ENCODE peak calls at places on chromosome 14, in ten cellular contexts. L is CD8-positive, alpha-beta memory T cell; G is psoas muscle; F is kidney epithelial cell; D is foreskin keratinocyte; B is iPS DF 6.9; R is colonic mucosa; U is bronchial epithelial cell; W is small intestine; J is GM23248. N is an unnamed sample. For H3K27me3, the result is how much of the 10 kb centered on the place peaks cover.

GRCh38 chr14:84806627-84807026 is 723.3 kb upstream of the FLRT2 start:
- DNase-seq in L (no peak), G (no peak), F (no peak), D (peak), B (no peak), R (no peak), U (peak), W (no peak), J (no peak), N (no peak)

GRCh38 chr14:33954016-33954598 is 3.2 kb upstream of the EGLN3 start:
- DNase-seq in L (no peak), G (no peak), F (no peak), D (no peak), B (no peak), R (no peak), U (no peak), W (no peak), J (no peak), N (no peak)

GRCh38 chr14:20823859-20824258 is 21.2 kb upstream of the RNASE1 start:
- DNase-seq in L (no peak), G (no peak), F (no peak), D (no peak), B (no peak), R (no peak), U (no peak), W (no peak), J (no peak), N (no peak)

GRCh38 chr14:77007975-77008421 is 20.5 kb downstream of the IRF2BPL start:
- DNase-seq in L (no peak), G (peak), F (no peak), D (peak), B (no peak), R (peak), U (peak), W (no peak), J (no peak), N (no peak)

GRCh38 chr14:71117839-71118743 is 210.8 kb downstream of the PCNX1 start:
- DNase-seq in L (no peak), G (no peak), F (peak), D (peak), B (no peak), R (peak), U (peak), W (peak), J (peak), N (peak)

GRCh38 chr14:77641534-77642341 is 25.3 kb upstream of the SPTLC2 start:
- DNase-seq in L (peak), G (peak), F (no peak), D (peak), B (no peak), R (peak), U (peak), W (peak), J (peak), N (no peak)

GRCh38 chr14:101601603-101602465 is 40.5 kb downstream of the DIO3 start:
- DNase-seq in L (no peak), G (no peak), F (no peak), D (no peak), B (no peak), R (no peak), U (no peak), W (no peak), J (no peak), N (no peak)

GRCh38 chr14:82070040-82070439 is 536.4 kb upstream of the SEL1L start:
- DNase-seq in L (no peak), G (no peak), F (no peak), D (no peak), B (no peak), R (no peak), U (no peak), W (no peak), J (no peak), N (no peak)

GRCh38 chr14:91058017-91058675 is 2.3 kb downstream of the RPS6KA5 start:
- DNase-seq in L (no peak), G (no peak), F (peak), D (peak), B (no peak), R (no peak), U (no peak), W (no peak), J (peak), N (no peak)

GRCh38 chr14:101578489-101578888 is 17.2 kb downstream of the DIO3 start:
- DNase-seq in L (no peak), G (peak), F (no peak), D (no peak), B (no peak), R (no peak), U (no peak), W (no peak), J (no peak), N (no peak)

GRCh38 chr14:94451091-94451751 is 1.4 kb downstream of the SERPINA11 start:
- DNase-seq in L (no peak), G (no peak), F (no peak), D (no peak), B (no peak), R (no peak), U (no peak), W (peak), J (no peak), N (no peak)

GRCh38 chr14:22563987-22564386 is 25.0 kb downstream of the DAD1 start:
- DNase-seq in L (no peak), G (no peak), F (no peak), D (no peak), B (no peak), R (no peak), U (no peak), W (no peak), J (no peak), N (no peak)

GRCh38 chr14:73295198-73295796 is 58.0 kb downstream of the PAPLN start:
- DNase-seq in L (no peak), G (no peak), F (no peak), D (peak), B (no peak), R (no peak), U (peak), W (peak), J (peak), N (no peak)

GRCh38 chr14:64915797-64916196 is 1.5 kb downstream of the CHURC1 start:
- DNase-seq in L (no peak), G (no peak), F (no peak), D (no peak), B (no peak), R (no peak), U (no peak), W (no peak), J (no peak), N (no peak)

GRCh38 chr14:64914237-64914971 is at the start of gene CHURC1:
- DNase-seq in L (peak), G (peak), F (peak), D (peak), B (peak), R (peak), U (peak), W (peak), J (peak), N (peak)

GRCh38 chr14:64912256-64912655 is 2.0 kb upstream of the CHURC1 start:
- DNase-seq in L (no peak), G (no peak), F (no peak), D (no peak), B (no peak), R (no peak), U (no peak), W (peak), J (peak), N (no peak)

GRCh38 chr14:64915025-64915424 is 770 bp downstream of the CHURC1 start:
- DNase-seq in L (no peak), G (no peak), F (no peak), D (no peak), B (no peak), R (no peak), U (no peak), W (no peak), J (no peak), N (no peak)

GRCh38 chr14:64910847-64911495 is 3.3 kb upstream of the CHURC1 start:
- DNase-seq in L (no peak), G (no peak), F (no peak), D (no peak), B (no peak), R (no peak), U (peak), W (peak), J (peak), N (peak)
- H3K27me3 ChIP-seq in L (under half), G (under half), F (under half), D (under half), B (under half), R (under half), U (under half), W (under half), J (under half), N (under half)

DNA sequence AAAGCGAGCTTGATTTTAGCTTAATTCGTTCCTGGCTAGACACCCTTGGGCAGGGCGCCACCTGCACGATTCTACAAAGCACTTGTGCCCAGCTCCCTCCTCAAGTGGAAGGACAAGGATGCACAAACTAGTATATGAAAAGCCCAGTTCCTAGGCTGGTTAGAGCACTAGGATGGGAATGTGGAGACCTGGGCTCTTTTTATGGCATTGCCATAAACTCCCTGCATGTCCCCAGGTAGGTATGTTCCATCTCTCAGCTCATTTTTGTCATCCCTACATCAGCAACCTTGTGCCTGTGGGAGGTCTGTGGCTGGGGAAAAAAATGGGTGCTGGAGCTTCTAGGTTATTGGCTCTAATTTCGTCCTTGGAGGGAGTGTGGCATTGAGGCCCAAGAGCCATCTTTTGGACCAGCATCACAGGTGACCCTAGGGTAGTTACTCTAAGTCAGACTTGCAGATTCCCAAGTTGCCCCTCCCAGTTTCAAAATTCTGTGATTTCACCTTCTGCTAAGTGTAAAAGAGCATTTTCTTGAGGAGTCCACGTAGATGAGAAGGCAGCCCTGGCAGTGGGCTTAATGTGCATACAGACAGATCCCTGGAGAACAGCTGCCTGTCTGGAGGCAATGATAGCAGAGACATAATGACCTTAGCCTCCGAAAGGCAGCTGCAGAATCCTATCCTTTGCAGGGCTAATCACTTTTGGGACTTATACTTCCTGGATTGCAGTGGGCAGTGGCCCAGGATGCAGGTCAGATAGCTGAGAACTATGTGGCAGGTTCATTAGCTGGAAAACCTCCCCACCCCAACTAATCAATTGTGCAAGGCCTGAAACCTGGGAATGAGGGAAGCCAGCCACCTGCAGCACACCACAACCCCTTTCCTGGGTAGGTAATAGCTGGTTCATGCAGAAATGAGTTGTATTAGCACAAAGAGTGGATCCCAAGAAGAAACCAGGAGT is 47.6 kb upstream of the BDKRB2 start:
- DNase-seq in L (no peak), G (no peak), F (no peak), D (no peak), B (no peak), R (peak), U (no peak), W (peak), J (no peak), N (no peak)
- H3K27me3 ChIP-seq in L (under half), G (under half), F (under half), D (under half), B (under half), R (under half), U (under half), W (under half), J (under half), N (under half)

GRCh38 chr14:36582874-36583241 is 444 bp upstream of the NKX2-8 start:
- DNase-seq in L (no peak), G (no peak), F (no peak), D (no peak), B (no peak), R (no peak), U (no peak), W (no peak), J (peak), N (no peak)
- H3K27me3 ChIP-seq in L (under half), G (under half), F (half or more), D (half or more), B (half or more), R (half or more), U (under half), W (half or more), J (half or more), N (half or more)

DNA sequence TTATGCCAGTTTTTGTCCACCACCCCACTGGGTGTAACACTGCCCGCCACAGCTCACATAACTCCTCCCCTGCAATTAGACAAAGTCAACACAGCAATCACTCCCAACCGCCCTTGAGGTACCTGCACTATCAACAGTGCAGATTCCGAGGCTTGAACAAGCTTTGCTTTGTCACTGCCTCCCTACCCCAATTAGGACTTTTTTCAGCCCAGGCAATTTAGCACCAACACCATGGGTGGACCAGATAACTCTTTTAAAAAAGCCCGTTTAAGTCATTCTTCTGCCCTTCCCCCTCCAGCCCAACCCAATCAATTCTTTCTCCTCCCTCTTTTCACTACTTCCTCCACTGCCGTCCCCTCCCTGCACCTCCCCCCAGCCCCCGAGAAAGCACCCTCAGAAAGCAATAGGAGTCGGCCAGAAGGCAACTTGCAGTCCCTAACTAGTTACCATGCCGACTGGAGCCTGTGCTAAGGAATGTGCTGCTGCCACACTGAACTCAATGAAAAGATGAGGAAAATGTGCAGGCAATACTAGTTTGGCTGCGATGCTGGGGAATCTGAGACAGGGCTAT is 45.7 kb upstream of the OTX2 start:
- DNase-seq in L (no peak), G (no peak), F (no peak), D (no peak), B (peak), R (peak), U (no peak), W (peak), J (no peak), N (no peak)
- H3K27me3 ChIP-seq in L (under half), G (under half), F (under half), D (under half), B (under half), R (under half), U (under half), W (under half), J (under half), N (under half)

DNA sequence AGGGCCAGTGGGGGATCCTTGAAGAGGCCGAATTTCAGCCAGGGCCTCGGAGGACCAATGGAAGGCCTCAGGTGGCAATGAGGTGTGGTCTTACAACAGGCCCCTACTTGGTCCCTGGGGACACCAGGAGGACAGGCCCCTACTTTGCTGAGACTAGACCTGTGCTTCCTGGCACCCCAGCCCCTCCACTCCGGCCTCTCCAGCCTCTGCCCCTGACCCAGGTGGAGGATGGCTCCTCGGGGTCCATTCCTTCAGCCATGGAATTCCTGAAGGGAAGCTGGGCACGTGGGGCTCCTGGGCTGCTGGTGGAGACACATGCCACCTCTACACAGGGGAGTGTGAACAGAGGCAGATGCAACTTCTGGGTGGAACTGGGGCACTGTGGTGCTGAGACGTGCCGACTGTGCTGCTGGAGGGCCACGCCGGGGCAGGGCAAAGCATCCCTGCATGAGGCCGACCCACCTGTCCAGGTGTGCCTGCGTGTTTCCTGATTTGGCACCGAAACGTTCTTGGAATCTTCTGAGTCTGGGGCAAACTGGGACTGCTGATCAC is 18.6 kb upstream of the KIF26A start:
- DNase-seq in L (no peak), G (no peak), F (no peak), D (no peak), B (no peak), R (peak), U (no peak), W (no peak), J (no peak), N (no peak)
- H3K27me3 ChIP-seq in L (under half), G (under half), F (under half), D (half or more), B (under half), R (under half), U (under half), W (under half), J (under half), N (under half)

GRCh38 chr14:66109426-66109825 is 376.7 kb upstream of the CCDC196 start:
- DNase-seq in L (no peak), G (no peak), F (no peak), D (no peak), B (no peak), R (no peak), U (no peak), W (no peak), J (no peak), N (no peak)
- H3K27me3 ChIP-seq in L (under half), G (under half), F (under half), D (under half), B (under half), R (under half), U (under half), W (under half), J (under half), N (under half)

GRCh38 chr14:99028521-99028920 is 243.5 kb downstream of the BCL11B start:
- DNase-seq in L (no peak), G (no peak), F (no peak), D (no peak), B (no peak), R (no peak), U (no peak), W (no peak), J (no peak), N (no peak)
- H3K27me3 ChIP-seq in L (under half), G (under half), F (under half), D (under half), B (under half), R (under half), U (under half), W (under half), J (under half), N (under half)

DNA sequence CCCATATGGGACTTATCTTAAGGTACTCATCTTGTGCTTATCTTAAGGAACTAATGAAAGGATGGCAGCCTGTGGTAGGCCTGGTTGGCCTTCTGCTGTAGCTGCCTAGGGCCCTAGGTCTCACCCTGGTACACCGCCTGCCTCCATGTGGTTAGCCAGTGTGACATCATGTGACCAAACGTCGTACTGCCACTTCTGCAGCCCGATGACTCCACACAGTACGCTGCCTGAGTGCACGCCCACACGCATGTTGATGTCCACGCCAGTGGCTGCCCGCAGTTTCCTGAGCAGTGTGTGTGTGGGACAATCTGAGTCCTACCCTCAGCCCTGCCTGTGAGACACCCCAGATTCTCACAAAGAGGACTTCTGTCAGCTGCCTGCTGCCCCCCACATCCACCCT is 5.1 kb downstream of the ADCY4 start:
- DNase-seq in L (peak), G (peak), F (no peak), D (no peak), B (no peak), R (peak), U (no peak), W (peak), J (peak), N (no peak)
- H3K27me3 ChIP-seq in L (under half), G (under half), F (under half), D (under half), B (under half), R (under half), U (under half), W (under half), J (under half), N (under half)

GRCh38 chr14:69260979-69261605 is 1.1 kb downstream of the GALNT16 start:
- DNase-seq in L (no peak), G (peak), F (no peak), D (no peak), B (no peak), R (peak), U (no peak), W (peak), J (peak), N (no peak)

GRCh38 chr14:69263364-69263763 is 3.4 kb downstream of the GALNT16 start:
- DNase-seq in L (no peak), G (peak), F (no peak), D (peak), B (no peak), R (no peak), U (peak), W (no peak), J (peak), N (peak)

GRCh38 chr14:69260246-69260978 is 454 bp downstream of the GALNT16 start:
- DNase-seq in L (no peak), G (peak), F (no peak), D (no peak), B (no peak), R (no peak), U (no peak), W (no peak), J (peak), N (no peak)

GRCh38 chr14:69262516-69262915 is 2.6 kb downstream of the GALNT16 start:
- DNase-seq in L (no peak), G (no peak), F (no peak), D (no peak), B (no peak), R (no peak), U (no peak), W (no peak), J (no peak), N (no peak)

GRCh38 chr14:69261761-69262331 is 1.9 kb downstream of the GALNT16 start:
- DNase-seq in L (no peak), G (no peak), F (no peak), D (no peak), B (no peak), R (peak), U (no peak), W (peak), J (peak), N (no peak)
- H3K27me3 ChIP-seq in L (under half), G (under half), F (under half), D (half or more), B (under half), R (under half), U (under half), W (under half), J (under half), N (under half)

GRCh38 chr14:32596390-32596789 is 267.3 kb downstream of the AKAP6 start:
- DNase-seq in L (no peak), G (no peak), F (no peak), D (no peak), B (no peak), R (no peak), U (no peak), W (no peak), J (no peak), N (no peak)

GRCh38 chr14:32595496-32595895 is 266.4 kb downstream of the AKAP6 start:
- DNase-seq in L (no peak), G (no peak), F (no peak), D (no peak), B (no peak), R (no peak), U (no peak), W (no peak), J (no peak), N (no peak)

GRCh38 chr14:32597771-32598170 is 268.7 kb downstream of the AKAP6 start:
- DNase-seq in L (no peak), G (no peak), F (no peak), D (no peak), B (no peak), R (no peak), U (no peak), W (no peak), J (peak), N (no peak)

GRCh38 chr14:32593290-32593942 is 264.3 kb downstream of the AKAP6 start:
- DNase-seq in L (no peak), G (no peak), F (peak), D (peak), B (no peak), R (no peak), U (peak), W (no peak), J (peak), N (peak)

DNA sequence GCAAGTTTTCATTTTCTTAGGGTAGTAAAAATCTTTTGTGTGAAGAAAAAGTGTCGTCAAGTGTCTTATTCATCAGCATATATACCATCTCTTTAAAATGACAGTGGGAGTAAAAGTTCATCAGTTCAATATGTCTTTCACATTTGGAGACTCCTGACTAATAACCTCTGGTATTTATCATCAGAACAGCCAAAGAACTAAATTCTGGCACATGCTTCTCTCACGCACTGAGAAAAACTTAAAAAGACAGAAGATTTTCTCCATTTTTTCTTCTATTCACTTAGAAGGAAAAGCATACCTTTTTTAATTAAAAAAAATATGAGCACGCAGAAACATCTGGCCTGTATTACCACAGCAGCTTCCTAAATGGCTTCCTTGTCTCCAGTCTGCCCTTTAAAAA is 265.7 kb downstream of the AKAP6 start:
- DNase-seq in L (no peak), G (no peak), F (no peak), D (peak), B (no peak), R (no peak), U (no peak), W (no peak), J (peak), N (no peak)
- H3K27me3 ChIP-seq in L (under half), G (under half), F (under half), D (under half), B (under half), R (under half), U (under half), W (under half), J (under half), N (under half)

N was measured in AG04450.